ENCODE peak calls at places on chromosomes 2 and 18, in six cellular contexts. C, L, X, K, H and A are unnamed samples. For H3K9me2, the result is how much of the 10 kb centered on the place peaks cover.

GRCh38 chr2:39121523-39122063 is 742 bp upstream of the SOS1 start:
- DNase-seq in C (peak), L (peak), X (peak), K (peak), H (no peak), A (peak)

GRCh38 chr2:220904015-220904414 is 668.1 kb downstream of the EPHA4 start:
- DNase-seq in C (no peak), L (no peak), X (no peak), K (no peak), H (no peak), A (no peak)

GRCh38 chr2:104901037-104901851 is 47.3 kb downstream of the POU3F3 start:
- DNase-seq in C (no peak), L (no peak), X (no peak), K (peak), H (no peak), A (no peak)

GRCh38 chr18:48022531-48023330 is 92.3 kb upstream of the SMAD2 start:
- DNase-seq in C (peak), L (peak), X (peak), K (peak), H (peak), A (peak)

GRCh38 chr18:23992941-23993280 is 21.6 kb upstream of the TTC39C start:
- DNase-seq in C (no peak), L (no peak), X (no peak), K (no peak), H (no peak), A (no peak)

GRCh38 chr2:159904127-159904564 is 106.1 kb upstream of the CD302 start:
- DNase-seq in C (no peak), L (no peak), X (peak), K (no peak), H (no peak), A (no peak)

GRCh38 chr2:43084699-43085091 is 141.7 kb downstream of the ZFP36L2 start:
- DNase-seq in C (no peak), L (no peak), X (peak), K (peak), H (no peak), A (no peak)

GRCh38 chr2:98348066-98348561 is 1.9 kb downstream of the CNGA3 start:
- DNase-seq in C (no peak), L (no peak), X (peak), K (no peak), H (no peak), A (no peak)

GRCh38 chr2:8153258-8153718 is 528.6 kb upstream of the ID2 start:
- DNase-seq in C (no peak), L (no peak), X (no peak), K (no peak), H (no peak), A (no peak)

GRCh38 chr18:34514238-34514637 is 195.9 kb upstream of the DTNA start:
- DNase-seq in C (no peak), L (no peak), X (peak), K (no peak), H (peak), A (no peak)

GRCh38 chr18:49976810-49977209 is 163.5 kb upstream of the ACAA2 start:
- DNase-seq in C (no peak), L (no peak), X (no peak), K (no peak), H (no peak), A (no peak)

GRCh38 chr2:45477546-45477945 is 133.5 kb downstream of the SRBD1 start:
- DNase-seq in C (no peak), L (no peak), X (no peak), K (no peak), H (no peak), A (no peak)

GRCh38 chr2:215973954-215974699 is 39.2 kb downstream of the MREG start:
- DNase-seq in C (no peak), L (no peak), X (peak), K (peak), H (peak), A (no peak)

GRCh38 chr2:234483568-234484251 is 13.2 kb downstream of the ARL4C start:
- DNase-seq in C (peak), L (peak), X (peak), K (no peak), H (no peak), A (no peak)

GRCh38 chr2:112646102-112646719 is 472 bp downstream of the SLC20A1 start:
- DNase-seq in C (peak), L (peak), X (peak), K (no peak), H (no peak), A (peak)

GRCh38 chr2:111694690-111695089 is 189.3 kb downstream of the ANAPC1 start:
- DNase-seq in C (no peak), L (no peak), X (peak), K (no peak), H (peak), A (no peak)

GRCh38 chr2:186697536-186697935 is 3.7 kb downstream of the FAM171B start:
- DNase-seq in C (no peak), L (no peak), X (peak), K (no peak), H (peak), A (no peak)

GRCh38 chr18:61502472-61502871 is 169.2 kb downstream of the CDH20 start:
- DNase-seq in C (peak), L (peak), X (peak), K (peak), H (peak), A (peak)

GRCh38 chr2:238881353-238882082 is 33.6 kb downstream of the TWIST2 start:
- DNase-seq in C (no peak), L (no peak), X (no peak), K (no peak), H (no peak), A (no peak)

GRCh38 chr18:48615566-48616401 is 77.0 kb downstream of the CTIF start:
- DNase-seq in C (no peak), L (no peak), X (no peak), K (no peak), H (no peak), A (no peak)

GRCh38 chr2:31987454-31987853 is 23.4 kb downstream of the MEMO1 start:
- DNase-seq in C (no peak), L (no peak), X (peak), K (no peak), H (peak), A (no peak)

GRCh38 chr18:28855989-28856388 is 679.1 kb upstream of the CDH2 start:
- DNase-seq in C (no peak), L (no peak), X (no peak), K (no peak), H (peak), A (no peak)

GRCh38 chr2:199612509-199613130 is 154.9 kb upstream of the SATB2 start:
- DNase-seq in C (no peak), L (no peak), X (no peak), K (no peak), H (no peak), A (no peak)

GRCh38 chr2:47089083-47089464 is 66.0 kb downstream of the STPG4 start:
- DNase-seq in C (no peak), L (no peak), X (peak), K (peak), H (peak), A (no peak)

DNA sequence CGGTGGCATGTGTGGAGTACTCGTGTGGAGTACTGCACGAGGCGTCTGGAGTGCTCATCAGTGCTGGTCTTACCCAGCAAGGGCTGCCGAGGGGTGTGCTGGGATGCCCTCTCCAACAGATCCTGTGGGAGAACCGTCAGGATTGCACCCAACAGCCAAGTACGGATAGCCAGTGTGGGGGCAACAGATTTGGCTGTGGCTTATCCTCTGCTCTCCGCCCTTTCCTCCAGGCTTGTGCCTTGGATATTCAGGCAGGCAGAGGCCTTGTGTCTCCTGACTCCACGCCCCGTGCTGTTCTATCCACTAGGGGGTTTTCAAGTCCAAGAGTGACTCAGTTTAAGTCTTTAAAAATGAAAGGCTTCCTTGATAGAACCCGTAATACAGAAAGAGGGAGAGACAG is 321.0 kb upstream of the HS6ST1 start:
- DNase-seq in C (no peak), L (no peak), X (peak), K (no peak), H (no peak), A (peak)
- H3K9me2 ChIP-seq in C (under half), L (under half), X (under half), K (under half), H (under half), A (under half)

GRCh38 chr18:54607213-54607934 is 16.3 kb downstream of the DYNAP start:
- DNase-seq in C (no peak), L (no peak), X (peak), K (peak), H (peak), A (peak)
- H3K4me2 ChIP-seq in C (no peak), L (peak), X (peak), K (peak), H (peak), A (peak)

GRCh38 chr2:176763871-176764404 is 448.7 kb upstream of the HNRNPA3 start:
- DNase-seq in C (peak), L (no peak), X (peak), K (no peak), H (no peak), A (peak)
- H3K4me3 ChIP-seq in C (peak), L (no peak), X (no peak), K (no peak), H (no peak), A (peak)

GRCh38 chr2:128640847-128641360 is 322.2 kb upstream of the HS6ST1 start:
- DNase-seq in C (no peak), L (no peak), X (no peak), K (no peak), H (no peak), A (no peak)
- H3K9me2 ChIP-seq in C (under half), L (under half), X (under half), K (under half), H (under half), A (under half)

GRCh38 chr18:79644006-79644665 is 35.5 kb upstream of the CTDP1 start:
- DNase-seq in C (peak), L (peak), X (peak), K (peak), H (peak), A (peak)
- H3K4me2 ChIP-seq in C (peak), L (peak), X (no peak), K (peak), H (peak), A (no peak)

DNA sequence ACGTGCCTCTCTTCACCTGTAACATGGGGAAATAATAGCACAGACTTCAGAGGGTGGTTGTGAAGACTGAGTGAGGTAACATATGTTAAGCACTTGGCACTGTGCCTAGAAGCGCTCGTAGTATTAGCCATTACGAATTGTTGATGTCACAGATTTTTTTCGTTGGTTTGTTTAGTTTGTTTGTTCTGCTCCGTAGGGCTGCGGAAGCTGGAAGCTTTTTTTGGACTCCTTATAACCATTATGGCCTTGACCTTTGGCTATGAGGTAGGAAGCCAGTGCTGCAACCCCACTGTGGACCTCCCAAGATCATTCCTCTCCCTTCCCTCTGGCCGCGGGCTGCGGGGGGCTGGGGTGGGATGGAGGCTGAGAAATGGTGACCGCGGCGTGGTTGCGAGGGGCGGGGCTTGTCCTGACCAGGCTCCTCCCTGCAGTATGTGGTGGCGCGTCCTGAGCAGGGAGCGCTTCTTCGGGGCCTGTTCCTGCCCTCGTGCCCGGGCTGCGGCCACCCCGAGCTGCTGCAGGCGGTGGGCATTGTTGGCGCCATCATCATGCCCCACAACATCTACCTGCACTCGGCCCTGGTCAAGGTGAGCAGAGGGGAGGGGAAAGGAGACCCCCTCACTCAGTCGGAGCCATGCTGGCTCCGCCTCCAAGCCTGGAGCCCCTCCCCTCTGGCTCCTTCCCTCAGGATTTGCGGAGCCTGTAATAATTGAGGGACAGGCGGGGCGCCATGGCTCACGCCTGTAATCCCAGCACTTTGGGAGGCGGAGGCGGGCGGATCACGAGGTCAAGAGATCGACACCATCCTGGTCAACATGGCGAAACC is 5.5 kb downstream of the SLC11A1 start:
- DNase-seq in C (no peak), L (no peak), X (peak), K (peak), H (peak), A (peak)
- H3K4me3 ChIP-seq in C (no peak), L (no peak), X (peak), K (no peak), H (peak), A (no peak)

GRCh38 chr2:6314218-6314855 is 551.4 kb downstream of the CMPK2 start:
- DNase-seq in C (no peak), L (no peak), X (no peak), K (no peak), H (no peak), A (no peak)
- H3K9me2 ChIP-seq in C (under half), L (under half), X (under half), K (under half), H (under half), A (under half)

GRCh38 chr2:134277223-134277622 is 23.4 kb downstream of the MGAT5 start:
- DNase-seq in C (no peak), L (no peak), X (no peak), K (no peak), H (no peak), A (no peak)

GRCh38 chr2:134278546-134278945 is 24.7 kb downstream of the MGAT5 start:
- DNase-seq in C (no peak), L (no peak), X (no peak), K (no peak), H (no peak), A (no peak)

GRCh38 chr2:134279417-134279816 is 25.5 kb downstream of the MGAT5 start:
- DNase-seq in C (no peak), L (no peak), X (no peak), K (no peak), H (no peak), A (no peak)

GRCh38 chr2:134275058-134275862 is 21.4 kb downstream of the MGAT5 start:
- DNase-seq in C (peak), L (no peak), X (no peak), K (no peak), H (no peak), A (peak)

DNA sequence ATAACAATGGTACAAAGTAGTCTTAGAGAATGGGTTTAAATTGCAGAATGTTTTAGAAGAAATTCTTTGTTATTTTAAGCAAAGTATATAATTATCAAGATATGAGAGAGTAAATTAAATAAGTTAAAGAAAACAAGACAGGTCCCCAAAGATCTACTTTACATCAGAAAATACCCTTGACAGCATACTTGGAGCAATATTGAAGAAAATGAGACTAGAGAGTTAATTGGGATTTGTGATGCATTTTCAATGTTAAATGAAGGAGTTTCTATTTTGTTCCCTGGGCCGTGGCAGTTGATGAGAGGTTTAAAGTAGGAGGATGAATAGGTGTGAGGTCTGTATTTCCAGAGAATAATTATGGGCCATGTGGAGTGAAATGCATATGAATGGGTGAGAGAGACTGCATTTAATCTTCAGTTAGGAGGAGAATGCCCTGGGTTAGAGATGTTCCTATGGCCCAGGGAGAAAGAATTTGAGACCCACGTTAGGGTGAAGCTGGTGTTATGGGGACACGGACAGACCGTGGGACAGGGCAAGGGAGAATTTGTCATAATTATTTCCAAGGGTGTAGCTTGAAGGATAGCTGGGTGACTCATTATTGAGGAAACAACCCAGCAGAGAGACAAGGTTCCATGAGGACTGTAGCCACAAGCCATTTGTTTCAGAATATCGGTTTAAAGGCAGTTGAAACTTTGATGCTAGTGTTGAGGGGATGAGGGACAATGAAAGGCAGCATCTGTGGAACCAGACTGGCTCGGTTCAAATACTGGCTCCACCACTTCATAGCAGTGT is 22.7 kb downstream of the MGAT5 start:
- DNase-seq in C (no peak), L (no peak), X (peak), K (no peak), H (peak), A (no peak)
- H3K4me2 ChIP-seq in C (peak), L (no peak), X (no peak), K (no peak), H (no peak), A (peak)